ENCODE peak calls at places on chromosomes 2 and 18, in four cellular contexts. I is cardiac fibroblast, L is AG04450, O is A549. Y is an unnamed sample.

GRCh38 chr2:237283136-237283928 is 130.6 kb downstream of the COL6A3 start:
- DNase-seq in I (no peak), L (no peak), O (peak; percentile 25), Y (no peak)

GRCh38 chr2:199463708-199464613 is 6.2 kb upstream of the SATB2 start:
- DNase-seq in I (no peak), L (no peak), O (no peak), Y (no peak)

GRCh38 chr2:47309952-47310800 is 92.8 kb upstream of the MSH2 start:
- DNase-seq in I (peak; percentile 63), L (no peak), O (no peak), Y (no peak)

GRCh38 chr2:164600763-164601162 is 20.5 kb downstream of the GRB14 start:
- DNase-seq in I (no peak), L (no peak), O (no peak), Y (no peak)

GRCh38 chr2:76731157-76731556 is 791.0 kb downstream of the LRRTM4 start:
- DNase-seq in I (no peak), L (no peak), O (no peak), Y (no peak)

GRCh38 chr2:118837067-118837466 is 10.4 kb downstream of the EN1 start:
- DNase-seq in I (no peak), L (no peak), O (no peak), Y (no peak)

GRCh38 chr2:9092383-9093282 is 89.1 kb upstream of the MBOAT2 start:
- DNase-seq in I (no peak), L (no peak), O (no peak), Y (no peak)

GRCh38 chr2:207042155-207042554 is 102.8 kb downstream of the CPO start:
- DNase-seq in I (no peak), L (peak; percentile 10), O (no peak), Y (no peak)

GRCh38 chr2:145350011-145350410 is 830.1 kb upstream of the ZEB2 start:
- DNase-seq in I (peak; percentile 56), L (peak; percentile 15), O (no peak), Y (no peak)

GRCh38 chr2:195663007-195663406 is 6.0 kb downstream of the SLC39A10 start:
- DNase-seq in I (no peak), L (no peak), O (no peak), Y (no peak)

GRCh38 chr2:184455616-184456015 is 142.7 kb upstream of the ZNF804A start:
- DNase-seq in I (no peak), L (no peak), O (no peak), Y (no peak)
- H3K4me3 ChIP-seq in I (no peak overlapping the region), L (no peak overlapping the region), O (no peak overlapping the region), Y (no peak overlapping the region)

GRCh38 chr18:75248426-75249191 is 38.0 kb downstream of the TSHZ1 start:
- DNase-seq in I (no peak), L (no peak), O (no peak), Y (no peak)
- H3K4me3 ChIP-seq in I (peak overlapping the region; percentile 43), L (no peak overlapping the region), O (peak overlapping the region; percentile 36), Y (peak overlapping the region; percentile 44)

GRCh38 chr2:125643585-125643984 is 1012.4 kb upstream of the GYPC start:
- DNase-seq in I (no peak), L (no peak), O (no peak), Y (no peak)

GRCh38 chr2:125638345-125638744 is 1017.6 kb upstream of the GYPC start:
- DNase-seq in I (no peak), L (no peak), O (no peak), Y (no peak)

GRCh38 chr2:125642032-125642431 is 1013.9 kb upstream of the GYPC start:
- DNase-seq in I (no peak), L (no peak), O (no peak), Y (no peak)

GRCh38 chr2:125644257-125644656 is 1011.7 kb upstream of the GYPC start:
- DNase-seq in I (no peak), L (no peak), O (no peak), Y (no peak)

DNA sequence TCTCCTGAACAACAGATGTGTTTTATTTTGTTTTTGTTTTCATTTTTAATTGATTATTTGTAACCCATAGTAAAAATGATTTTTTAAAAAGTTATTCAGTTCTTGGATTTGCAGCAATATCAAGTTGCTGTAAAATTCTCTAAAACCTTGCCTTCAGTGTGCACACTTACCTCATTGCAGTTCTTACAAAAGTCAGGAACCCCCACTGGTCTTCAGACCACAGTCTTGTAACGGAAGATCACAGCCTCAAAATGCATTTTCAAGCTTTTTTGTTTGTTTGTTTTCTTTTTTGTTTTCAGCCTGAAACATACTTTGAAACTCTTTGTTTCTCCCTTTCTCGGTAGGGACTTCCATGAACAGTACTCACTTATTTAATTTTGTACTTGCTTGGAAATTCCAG is 1012.8 kb upstream of the GYPC start:
- DNase-seq in I (no peak), L (no peak), O (no peak), Y (no peak)
- H3K4me3 ChIP-seq in I (no peak overlapping the region), L (no peak overlapping the region), O (no peak overlapping the region), Y (no peak overlapping the region)

GRCh38 chr18:29156531-29156930 is 979.6 kb upstream of the CDH2 start:
- DNase-seq in I (no peak), L (no peak), O (no peak), Y (no peak)
- H3K4me3 ChIP-seq in I (no peak overlapping the region), L (no peak overlapping the region), O (no peak overlapping the region), Y (no peak overlapping the region)

Y was measured in HFF-Myc.